ENCODE peak calls at places on chromosome 4, in six cellular contexts. N is endothelial cell, W is AG09309, I is kidney epithelial cell, Z is thoracic aorta, M is fibroblast of mammary gland. J is an unnamed sample.
A peak's percentile ranks its signal among the peaks of the same experiment; 100 is the strongest.

GRCh38 chr4:30553151-30553550 is 167.0 kb upstream of the PCDH7 start:
- DNase-seq in N (no peak), Z (no peak), W (no peak), M (no peak), I (no peak), J (no peak)

GRCh38 chr4:121789960-121790829 is 10.9 kb upstream of the EXOSC9 start:
- DNase-seq in W (peak; percentile 62), Z (no peak), I (no peak), N (no peak), M (peak; percentile 88), J (no peak)

GRCh38 chr4:106344324-106344970 is 24.1 kb downstream of the GIMD1 start:
- DNase-seq in W (no peak), N (no peak), M (peak; percentile 57), Z (no peak), I (no peak), J (no peak)

GRCh38 chr4:11614426-11614825 is 185.7 kb upstream of the HS3ST1 start:
- DNase-seq in I (peak; percentile 77), N (no peak), W (no peak), Z (no peak), M (no peak), J (no peak)

GRCh38 chr4:26204249-26204825 is 116.5 kb upstream of the RBPJ start:
- DNase-seq in I (no peak), N (no peak), Z (no peak), M (no peak), W (no peak), J (no peak)

GRCh38 chr4:159185593-159186023 is 82.7 kb downstream of the RAPGEF2 start:
- DNase-seq in I (no peak), Z (no peak), N (no peak), M (no peak), W (no peak), J (no peak)

GRCh38 chr4:99587803-99588202 is 13.2 kb downstream of the MTTP start:
- DNase-seq in I (no peak), Z (no peak), W (no peak), M (no peak), N (no peak), J (no peak)

GRCh38 chr4:122450847-122451246 is 5.7 kb downstream of the IL2 start:
- DNase-seq in I (no peak), W (no peak), N (peak; percentile 14), Z (no peak), M (peak; percentile 35), J (no peak)

GRCh38 chr4:122616910-122617596 is 3.8 kb downstream of the IL21 start:
- DNase-seq in Z (no peak), I (no peak), W (no peak), M (no peak), N (no peak), J (no peak)

GRCh38 chr4:37648084-37648817 is 37.9 kb downstream of the RELL1 start:
- DNase-seq in M (peak; percentile 97), W (peak; percentile 72), Z (no peak), I (peak; percentile 90), N (no peak), J (peak; percentile 19)

GRCh38 chr4:118729287-118730286 is 44.4 kb downstream of the METTL14 start:
- DNase-seq in W (peak; percentile 27), I (no peak), M (peak; percentile 72), Z (no peak), N (no peak), J (no peak)

GRCh38 chr4:153181293-153182080 is 22.8 kb upstream of the TRIM2 start:
- DNase-seq in M (peak; percentile 29), W (no peak), N (no peak), Z (no peak), I (no peak), J (no peak)

GRCh38 chr4:71107732-71108131 is 114.3 kb downstream of the DCK start:
- DNase-seq in N (no peak), Z (no peak), I (no peak), M (no peak), W (no peak), J (no peak)

GRCh38 chr4:71110499-71110898 is 117.0 kb downstream of the DCK start:
- DNase-seq in Z (no peak), W (no peak), M (no peak), I (no peak), N (no peak), J (no peak)

GRCh38 chr4:71113294-71113693 is 119.8 kb downstream of the DCK start:
- DNase-seq in I (no peak), Z (no peak), N (no peak), M (no peak), W (no peak), J (no peak)
- TF ChIP-seq CTCF in I (peak; percentile 30), Z (no peak), N (no peak), M (peak; percentile 21), W (no peak), J (peak; percentile 25)

DNA sequence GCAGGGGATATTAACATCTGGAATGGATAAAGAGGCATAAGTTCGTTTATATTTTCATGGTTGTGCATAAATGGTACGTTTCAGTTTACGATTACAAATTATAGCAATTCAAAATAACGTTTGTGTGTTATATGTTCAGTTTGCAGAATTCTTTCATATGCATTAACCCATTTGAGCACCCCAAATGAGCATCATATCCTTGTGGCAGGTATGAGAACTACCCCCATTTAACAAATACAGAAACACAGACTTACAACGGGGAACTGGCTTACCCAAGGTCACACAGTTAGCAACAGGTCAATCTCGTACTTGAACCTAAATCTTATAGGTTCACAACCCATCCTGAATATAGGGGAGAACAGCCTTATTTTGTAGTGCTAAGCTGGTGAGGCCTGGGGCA is 33.1 kb downstream of the EDNRA start:
- DNase-seq in M (no peak), Z (no peak), I (no peak), W (no peak), N (no peak), J (no peak)
- TF ChIP-seq CTCF in M (peak; percentile 9), Z (no peak), I (no peak), W (no peak), N (peak; percentile 40), J (peak; percentile 16)

DNA sequence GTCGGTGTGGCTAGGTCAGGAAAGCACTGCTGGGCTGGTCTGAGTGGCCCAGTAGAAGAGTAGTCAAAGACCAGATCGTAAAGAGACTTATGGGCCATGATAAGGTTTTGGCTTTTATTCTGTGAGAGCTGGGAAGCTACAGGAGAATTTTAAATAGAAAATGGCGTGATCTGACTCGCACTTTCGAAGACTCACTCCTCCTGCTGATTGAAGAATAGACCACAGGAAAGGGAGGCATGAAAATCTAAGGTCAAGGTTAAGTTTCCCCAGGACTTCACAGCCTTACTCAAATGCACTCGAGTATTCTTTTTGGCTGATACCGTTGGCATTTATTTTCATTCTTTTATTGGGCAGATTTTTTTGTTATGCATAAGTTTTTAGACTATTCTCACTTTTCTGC is 231.4 kb upstream of the ANKRD50 start:
- DNase-seq in N (no peak), I (no peak), W (no peak), Z (no peak), M (no peak), J (no peak)
- TF ChIP-seq CTCF in N (no peak), I (no peak), W (no peak), Z (no peak), M (no peak), J (no peak)

GRCh38 chr4:40325406-40326019 is 9.6 kb upstream of the CHRNA9 start:
- DNase-seq in I (no peak), M (peak; percentile 77), N (peak; percentile 33), W (no peak), Z (no peak), J (no peak)
- TF ChIP-seq CTCF in I (peak; percentile 84), M (peak; percentile 97), N (peak; percentile 83), W (peak; percentile 86), Z (peak; percentile 62), J (peak; percentile 90)

GRCh38 chr4:103718993-103719319 is 829 bp downstream of the TACR3 start:
- DNase-seq in M (peak; percentile 12), N (no peak), I (peak; percentile 9), Z (no peak), W (no peak), J (no peak)
- TF ChIP-seq CTCF in M (no peak), N (no peak), I (peak; percentile 29), Z (no peak), W (no peak), J (no peak)

GRCh38 chr4:7037425-7037824 is 5.7 kb upstream of the TADA2B start:
- DNase-seq in W (no peak), Z (no peak), I (no peak), M (no peak), N (no peak), J (no peak)
- TF ChIP-seq CTCF in W (no peak), Z (no peak), I (no peak), M (peak; percentile 4), N (no peak), J (no peak)

DNA sequence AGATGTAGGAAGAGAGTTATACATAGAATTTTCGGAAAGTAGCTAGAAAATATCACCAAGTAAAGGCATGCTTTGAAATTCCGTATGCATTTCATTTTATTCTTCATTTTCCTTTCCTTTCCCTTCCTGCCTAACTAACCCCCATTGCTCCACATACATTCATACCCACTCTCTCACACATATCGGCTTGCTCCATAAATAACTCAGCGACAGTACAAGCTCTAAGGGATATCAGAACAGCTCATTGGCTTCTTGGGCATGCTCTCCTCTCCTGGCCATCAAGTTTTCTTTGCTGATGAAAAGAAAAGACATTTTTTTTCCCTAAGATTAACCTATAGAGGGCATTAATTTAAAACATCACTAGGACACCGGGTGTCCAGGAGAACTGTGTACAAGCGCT is 430.0 kb downstream of the NKX6-1 start:
- DNase-seq in W (no peak), Z (no peak), M (no peak), N (no peak), I (no peak), J (no peak)
- TF ChIP-seq CTCF in W (no peak), Z (no peak), M (no peak), N (no peak), I (no peak), J (no peak)

DNA sequence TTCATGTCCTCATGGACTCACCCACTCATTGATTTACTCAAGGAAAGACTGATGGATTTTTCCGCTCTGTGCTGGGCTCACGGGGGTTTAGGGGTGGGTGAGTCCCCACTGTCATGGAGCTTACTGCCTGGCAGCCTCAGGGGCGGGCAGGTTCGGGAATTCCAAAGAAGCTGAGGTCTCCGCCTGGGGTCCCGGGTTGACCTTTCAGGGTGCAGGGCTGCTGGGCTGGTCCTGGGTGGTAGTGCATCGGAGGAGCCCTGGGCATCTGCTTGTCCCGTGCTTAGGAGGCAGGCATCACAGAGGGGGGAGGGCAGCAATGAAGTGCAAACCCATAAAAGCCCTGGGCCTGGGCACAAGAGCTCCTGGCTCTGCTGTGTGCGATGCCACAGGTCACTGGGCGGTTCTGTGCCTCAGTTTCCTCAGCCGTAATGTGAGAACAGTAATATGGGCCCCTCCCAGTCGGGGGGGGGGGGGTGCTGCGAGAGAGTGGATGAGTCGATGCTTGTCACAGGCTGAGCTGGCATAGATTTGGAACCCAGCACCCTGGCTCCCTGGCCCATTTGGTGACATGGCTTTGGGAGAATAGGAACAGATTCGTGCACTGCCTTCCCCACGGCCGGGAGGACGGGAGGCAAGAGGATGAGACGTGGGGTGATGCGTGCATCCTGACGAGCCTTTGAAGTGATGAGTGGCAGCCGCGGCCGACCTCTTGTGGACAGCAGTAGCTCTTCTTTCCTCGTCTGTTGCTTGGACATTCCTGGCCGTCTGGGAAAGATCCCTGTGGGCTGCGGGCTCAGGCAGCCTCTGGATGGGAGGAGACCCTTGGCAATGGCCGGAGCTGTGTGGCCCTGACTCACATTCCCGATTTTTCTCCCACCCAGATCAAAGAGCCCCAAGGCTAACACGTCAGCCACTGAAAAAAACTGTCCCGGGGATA is 42.0 kb downstream of the PSAPL1 start:
- DNase-seq in W (peak; percentile 20), M (peak; percentile 31), Z (no peak), I (no peak), N (peak; percentile 2), J (no peak)
- TF ChIP-seq CTCF in W (peak; percentile 54), M (peak; percentile 33), Z (no peak), I (peak; percentile 18), N (no peak), J (no peak)

J was measured in progenitor cell of endocrine pancreas.